ENCODE peak calls at places on chromosomes 13 and 19, in ten cellular contexts. One of them, this sample, is unnamed.

GRCh38 chr19:46529622-46530451 is 34.2 kb upstream of the PNMA8B start:
- DNase-seq in stomach: peak
- DNase-seq in GM23338: peak
- DNase-seq in mammary epithelial cell: peak
- DNase-seq in cardiac fibroblast: peak
- DNase-seq in activated T-helper 1 cell treated with Interleukin-2 at 50 U/mL for 16 hours: peak
- DNase-seq in stimulated activated CD4-positive, alpha-beta T cell treated with anti-CD3 and anti-CD28 coated beads, Interleukin-4, amount 100 ng/mL, for 24 hours: peak
- DNase-seq in SHP77 treated with DMSO at 0.1 percent for 48 hours: peak
- DNase-seq in ACHN: peak
- DNase-seq in stimulated activated naive CD4-positive, alpha-beta T cell: peak
- DNase-seq in this sample: peak

GRCh38 chr19:58559275-58560006 is 1.0 kb upstream of the UBE2M start:
- DNase-seq in stomach: peak
- DNase-seq in GM23338: peak
- DNase-seq in mammary epithelial cell: peak
- DNase-seq in cardiac fibroblast: peak
- DNase-seq in activated T-helper 1 cell treated with Interleukin-2 at 50 U/mL for 16 hours: no peak
- DNase-seq in stimulated activated CD4-positive, alpha-beta T cell treated with anti-CD3 and anti-CD28 coated beads, Interleukin-4, amount 100 ng/mL, for 24 hours: peak
- DNase-seq in SHP77 treated with DMSO at 0.1 percent for 48 hours: no peak
- DNase-seq in ACHN: peak
- DNase-seq in stimulated activated naive CD4-positive, alpha-beta T cell: no peak
- DNase-seq in this sample: no peak

GRCh38 chr19:13846533-13847032 is 30.4 kb upstream of the NANOS3 start:
- DNase-seq in stomach: peak
- DNase-seq in GM23338: peak
- DNase-seq in mammary epithelial cell: peak
- DNase-seq in cardiac fibroblast: peak
- DNase-seq in activated T-helper 1 cell treated with Interleukin-2 at 50 U/mL for 16 hours: peak
- DNase-seq in stimulated activated CD4-positive, alpha-beta T cell treated with anti-CD3 and anti-CD28 coated beads, Interleukin-4, amount 100 ng/mL, for 24 hours: peak
- DNase-seq in SHP77 treated with DMSO at 0.1 percent for 48 hours: peak
- DNase-seq in ACHN: peak
- DNase-seq in stimulated activated naive CD4-positive, alpha-beta T cell: peak
- DNase-seq in this sample: peak

GRCh38 chr19:42538841-42539709 is 10.8 kb upstream of the CEACAM1 start:
- DNase-seq in stomach: no peak
- DNase-seq in GM23338: no peak
- DNase-seq in mammary epithelial cell: no peak
- DNase-seq in cardiac fibroblast: no peak
- DNase-seq in activated T-helper 1 cell treated with Interleukin-2 at 50 U/mL for 16 hours: no peak
- DNase-seq in stimulated activated CD4-positive, alpha-beta T cell treated with anti-CD3 and anti-CD28 coated beads, Interleukin-4, amount 100 ng/mL, for 24 hours: no peak
- DNase-seq in SHP77 treated with DMSO at 0.1 percent for 48 hours: no peak
- DNase-seq in ACHN: no peak
- DNase-seq in stimulated activated naive CD4-positive, alpha-beta T cell: no peak
- DNase-seq in this sample: no peak

GRCh38 chr13:97262058-97262457 is 39.9 kb downstream of the MBNL2 start:
- DNase-seq in stomach: no peak
- DNase-seq in GM23338: no peak
- DNase-seq in mammary epithelial cell: no peak
- DNase-seq in cardiac fibroblast: no peak
- DNase-seq in activated T-helper 1 cell treated with Interleukin-2 at 50 U/mL for 16 hours: no peak
- DNase-seq in stimulated activated CD4-positive, alpha-beta T cell treated with anti-CD3 and anti-CD28 coated beads, Interleukin-4, amount 100 ng/mL, for 24 hours: no peak
- DNase-seq in SHP77 treated with DMSO at 0.1 percent for 48 hours: no peak
- DNase-seq in ACHN: no peak
- DNase-seq in stimulated activated naive CD4-positive, alpha-beta T cell: no peak
- DNase-seq in this sample: no peak

GRCh38 chr13:112769615-112770014 is 79.8 kb downstream of the ATP11A start:
- DNase-seq in stomach: no peak
- DNase-seq in GM23338: no peak
- DNase-seq in mammary epithelial cell: no peak
- DNase-seq in cardiac fibroblast: no peak
- DNase-seq in activated T-helper 1 cell treated with Interleukin-2 at 50 U/mL for 16 hours: no peak
- DNase-seq in stimulated activated CD4-positive, alpha-beta T cell treated with anti-CD3 and anti-CD28 coated beads, Interleukin-4, amount 100 ng/mL, for 24 hours: no peak
- DNase-seq in SHP77 treated with DMSO at 0.1 percent for 48 hours: no peak
- DNase-seq in ACHN: no peak
- DNase-seq in stimulated activated naive CD4-positive, alpha-beta T cell: no peak
- DNase-seq in this sample: no peak

GRCh38 chr19:48249502-48250014 is 6.2 kb downstream of the CARD8 start:
- DNase-seq in stomach: peak
- DNase-seq in GM23338: no peak
- DNase-seq in mammary epithelial cell: no peak
- DNase-seq in cardiac fibroblast: peak
- DNase-seq in activated T-helper 1 cell treated with Interleukin-2 at 50 U/mL for 16 hours: peak
- DNase-seq in stimulated activated CD4-positive, alpha-beta T cell treated with anti-CD3 and anti-CD28 coated beads, Interleukin-4, amount 100 ng/mL, for 24 hours: peak
- DNase-seq in SHP77 treated with DMSO at 0.1 percent for 48 hours: no peak
- DNase-seq in ACHN: no peak
- DNase-seq in stimulated activated naive CD4-positive, alpha-beta T cell: peak
- DNase-seq in this sample: peak

GRCh38 chr13:27634231-27634630 is 12.5 kb downstream of the POLR1D start:
- DNase-seq in stomach: no peak
- DNase-seq in GM23338: no peak
- DNase-seq in mammary epithelial cell: peak
- DNase-seq in cardiac fibroblast: no peak
- DNase-seq in activated T-helper 1 cell treated with Interleukin-2 at 50 U/mL for 16 hours: no peak
- DNase-seq in stimulated activated CD4-positive, alpha-beta T cell treated with anti-CD3 and anti-CD28 coated beads, Interleukin-4, amount 100 ng/mL, for 24 hours: no peak
- DNase-seq in SHP77 treated with DMSO at 0.1 percent for 48 hours: no peak
- DNase-seq in ACHN: no peak
- DNase-seq in stimulated activated naive CD4-positive, alpha-beta T cell: no peak
- DNase-seq in this sample: no peak

GRCh38 chr13:23378009-23378632 is 55.4 kb downstream of the SACS start:
- DNase-seq in stomach: no peak
- DNase-seq in GM23338: peak
- DNase-seq in mammary epithelial cell: peak
- DNase-seq in cardiac fibroblast: peak
- DNase-seq in activated T-helper 1 cell treated with Interleukin-2 at 50 U/mL for 16 hours: peak
- DNase-seq in stimulated activated CD4-positive, alpha-beta T cell treated with anti-CD3 and anti-CD28 coated beads, Interleukin-4, amount 100 ng/mL, for 24 hours: peak
- DNase-seq in SHP77 treated with DMSO at 0.1 percent for 48 hours: no peak
- DNase-seq in ACHN: peak
- DNase-seq in stimulated activated naive CD4-positive, alpha-beta T cell: peak
- DNase-seq in this sample: no peak

GRCh38 chr19:53881482-53882390 is at the start of gene PRKCG:
- DNase-seq in stomach: peak
- DNase-seq in GM23338: peak
- DNase-seq in mammary epithelial cell: peak
- DNase-seq in cardiac fibroblast: no peak
- DNase-seq in activated T-helper 1 cell treated with Interleukin-2 at 50 U/mL for 16 hours: peak
- DNase-seq in stimulated activated CD4-positive, alpha-beta T cell treated with anti-CD3 and anti-CD28 coated beads, Interleukin-4, amount 100 ng/mL, for 24 hours: peak
- DNase-seq in SHP77 treated with DMSO at 0.1 percent for 48 hours: peak
- DNase-seq in ACHN: no peak
- DNase-seq in stimulated activated naive CD4-positive, alpha-beta T cell: peak
- DNase-seq in this sample: no peak

GRCh38 chr13:31476753-31477152 is 262.6 kb upstream of the RXFP2 start:
- DNase-seq in stomach: no peak
- DNase-seq in GM23338: peak
- DNase-seq in mammary epithelial cell: no peak
- DNase-seq in cardiac fibroblast: peak
- DNase-seq in activated T-helper 1 cell treated with Interleukin-2 at 50 U/mL for 16 hours: no peak
- DNase-seq in stimulated activated CD4-positive, alpha-beta T cell treated with anti-CD3 and anti-CD28 coated beads, Interleukin-4, amount 100 ng/mL, for 24 hours: no peak
- DNase-seq in SHP77 treated with DMSO at 0.1 percent for 48 hours: no peak
- DNase-seq in ACHN: no peak
- DNase-seq in stimulated activated naive CD4-positive, alpha-beta T cell: no peak
- DNase-seq in this sample: no peak

GRCh38 chr19:51325161-51325979 is 13.9 kb downstream of the IGLON5 start:
- DNase-seq in stomach: no peak
- DNase-seq in GM23338: no peak
- DNase-seq in mammary epithelial cell: no peak
- DNase-seq in cardiac fibroblast: no peak
- DNase-seq in activated T-helper 1 cell treated with Interleukin-2 at 50 U/mL for 16 hours: no peak
- DNase-seq in stimulated activated CD4-positive, alpha-beta T cell treated with anti-CD3 and anti-CD28 coated beads, Interleukin-4, amount 100 ng/mL, for 24 hours: no peak
- DNase-seq in SHP77 treated with DMSO at 0.1 percent for 48 hours: no peak
- DNase-seq in ACHN: no peak
- DNase-seq in stimulated activated naive CD4-positive, alpha-beta T cell: no peak
- DNase-seq in this sample: no peak

GRCh38 chr13:26280295-26280694 is 26.4 kb downstream of the CDK8 start:
- DNase-seq in stomach: no peak
- DNase-seq in GM23338: no peak
- DNase-seq in mammary epithelial cell: peak
- DNase-seq in cardiac fibroblast: peak
- DNase-seq in activated T-helper 1 cell treated with Interleukin-2 at 50 U/mL for 16 hours: no peak
- DNase-seq in stimulated activated CD4-positive, alpha-beta T cell treated with anti-CD3 and anti-CD28 coated beads, Interleukin-4, amount 100 ng/mL, for 24 hours: no peak
- DNase-seq in SHP77 treated with DMSO at 0.1 percent for 48 hours: no peak
- DNase-seq in ACHN: no peak
- DNase-seq in stimulated activated naive CD4-positive, alpha-beta T cell: no peak
- DNase-seq in this sample: no peak

GRCh38 chr19:41641879-41642485 is 15.1 kb upstream of the CEACAM4 start:
- DNase-seq in stomach: peak
- DNase-seq in GM23338: peak
- DNase-seq in mammary epithelial cell: peak
- DNase-seq in cardiac fibroblast: peak
- DNase-seq in activated T-helper 1 cell treated with Interleukin-2 at 50 U/mL for 16 hours: peak
- DNase-seq in stimulated activated CD4-positive, alpha-beta T cell treated with anti-CD3 and anti-CD28 coated beads, Interleukin-4, amount 100 ng/mL, for 24 hours: peak
- DNase-seq in SHP77 treated with DMSO at 0.1 percent for 48 hours: no peak
- DNase-seq in ACHN: peak
- DNase-seq in stimulated activated naive CD4-positive, alpha-beta T cell: peak
- DNase-seq in this sample: peak

GRCh38 chr19:9075064-9075964 is 11.5 kb upstream of the OR1M1 start:
- DNase-seq in stomach: peak
- DNase-seq in GM23338: peak
- DNase-seq in mammary epithelial cell: peak
- DNase-seq in cardiac fibroblast: peak
- DNase-seq in activated T-helper 1 cell treated with Interleukin-2 at 50 U/mL for 16 hours: no peak
- DNase-seq in stimulated activated CD4-positive, alpha-beta T cell treated with anti-CD3 and anti-CD28 coated beads, Interleukin-4, amount 100 ng/mL, for 24 hours: no peak
- DNase-seq in SHP77 treated with DMSO at 0.1 percent for 48 hours: no peak
- DNase-seq in ACHN: peak
- DNase-seq in stimulated activated naive CD4-positive, alpha-beta T cell: no peak
- DNase-seq in this sample: no peak

GRCh38 chr19:28977826-28978225 is 235.1 kb downstream of the UQCRFS1 start:
- DNase-seq in stomach: no peak
- DNase-seq in GM23338: peak
- DNase-seq in mammary epithelial cell: no peak
- DNase-seq in cardiac fibroblast: no peak
- DNase-seq in activated T-helper 1 cell treated with Interleukin-2 at 50 U/mL for 16 hours: no peak
- DNase-seq in stimulated activated CD4-positive, alpha-beta T cell treated with anti-CD3 and anti-CD28 coated beads, Interleukin-4, amount 100 ng/mL, for 24 hours: no peak
- DNase-seq in SHP77 treated with DMSO at 0.1 percent for 48 hours: no peak
- DNase-seq in ACHN: no peak
- DNase-seq in stimulated activated naive CD4-positive, alpha-beta T cell: no peak
- DNase-seq in this sample: no peak

GRCh38 chr13:20411638-20412342 is 113.9 kb downstream of the CRYL1 start:
- DNase-seq in stomach: no peak
- DNase-seq in GM23338: no peak
- DNase-seq in mammary epithelial cell: no peak
- DNase-seq in cardiac fibroblast: no peak
- DNase-seq in activated T-helper 1 cell treated with Interleukin-2 at 50 U/mL for 16 hours: no peak
- DNase-seq in stimulated activated CD4-positive, alpha-beta T cell treated with anti-CD3 and anti-CD28 coated beads, Interleukin-4, amount 100 ng/mL, for 24 hours: peak
- DNase-seq in SHP77 treated with DMSO at 0.1 percent for 48 hours: no peak
- DNase-seq in ACHN: no peak
- DNase-seq in stimulated activated naive CD4-positive, alpha-beta T cell: peak
- DNase-seq in this sample: no peak

GRCh38 chr19:27720155-27720554 is 1492.8 kb downstream of the UQCRFS1 start:
- DNase-seq in stomach: no peak
- DNase-seq in GM23338: no peak
- DNase-seq in mammary epithelial cell: no peak
- DNase-seq in cardiac fibroblast: no peak
- DNase-seq in activated T-helper 1 cell treated with Interleukin-2 at 50 U/mL for 16 hours: no peak
- DNase-seq in stimulated activated CD4-positive, alpha-beta T cell treated with anti-CD3 and anti-CD28 coated beads, Interleukin-4, amount 100 ng/mL, for 24 hours: no peak
- DNase-seq in SHP77 treated with DMSO at 0.1 percent for 48 hours: no peak
- DNase-seq in ACHN: no peak
- DNase-seq in stimulated activated naive CD4-positive, alpha-beta T cell: no peak
- DNase-seq in this sample: no peak

GRCh38 chr13:42803563-42804212 is 22.3 kb downstream of the FAM216B start:
- DNase-seq in stomach: no peak
- DNase-seq in GM23338: no peak
- DNase-seq in mammary epithelial cell: no peak
- DNase-seq in cardiac fibroblast: peak
- DNase-seq in activated T-helper 1 cell treated with Interleukin-2 at 50 U/mL for 16 hours: no peak
- DNase-seq in stimulated activated CD4-positive, alpha-beta T cell treated with anti-CD3 and anti-CD28 coated beads, Interleukin-4, amount 100 ng/mL, for 24 hours: no peak
- DNase-seq in SHP77 treated with DMSO at 0.1 percent for 48 hours: no peak
- DNase-seq in ACHN: no peak
- DNase-seq in stimulated activated naive CD4-positive, alpha-beta T cell: no peak
- DNase-seq in this sample: no peak

GRCh38 chr19:45376045-45376724 is 5.8 kb upstream of the ERCC2 start:
- DNase-seq in stomach: no peak
- DNase-seq in GM23338: peak
- DNase-seq in mammary epithelial cell: peak
- DNase-seq in cardiac fibroblast: peak
- DNase-seq in activated T-helper 1 cell treated with Interleukin-2 at 50 U/mL for 16 hours: no peak
- DNase-seq in stimulated activated CD4-positive, alpha-beta T cell treated with anti-CD3 and anti-CD28 coated beads, Interleukin-4, amount 100 ng/mL, for 24 hours: no peak
- DNase-seq in SHP77 treated with DMSO at 0.1 percent for 48 hours: no peak
- DNase-seq in ACHN: peak
- DNase-seq in stimulated activated naive CD4-positive, alpha-beta T cell: no peak
- DNase-seq in this sample: no peak

GRCh38 chr13:110932588-110932987 is 17.7 kb upstream of the ANKRD10 start:
- DNase-seq in stomach: no peak
- DNase-seq in GM23338: no peak
- DNase-seq in mammary epithelial cell: no peak
- DNase-seq in cardiac fibroblast: no peak
- DNase-seq in activated T-helper 1 cell treated with Interleukin-2 at 50 U/mL for 16 hours: no peak
- DNase-seq in stimulated activated CD4-positive, alpha-beta T cell treated with anti-CD3 and anti-CD28 coated beads, Interleukin-4, amount 100 ng/mL, for 24 hours: no peak
- DNase-seq in SHP77 treated with DMSO at 0.1 percent for 48 hours: no peak
- DNase-seq in ACHN: no peak
- DNase-seq in stimulated activated naive CD4-positive, alpha-beta T cell: no peak
- DNase-seq in this sample: no peak

GRCh38 chr19:31232871-31233270 is 116.4 kb downstream of the TSHZ3 start:
- DNase-seq in stomach: no peak
- DNase-seq in GM23338: no peak
- DNase-seq in mammary epithelial cell: peak
- DNase-seq in cardiac fibroblast: peak
- DNase-seq in activated T-helper 1 cell treated with Interleukin-2 at 50 U/mL for 16 hours: no peak
- DNase-seq in stimulated activated CD4-positive, alpha-beta T cell treated with anti-CD3 and anti-CD28 coated beads, Interleukin-4, amount 100 ng/mL, for 24 hours: no peak
- DNase-seq in SHP77 treated with DMSO at 0.1 percent for 48 hours: no peak
- DNase-seq in ACHN: no peak
- DNase-seq in stimulated activated naive CD4-positive, alpha-beta T cell: no peak
- DNase-seq in this sample: no peak